ENCODE peak calls at places on chromosomes 6 and 20, in nine cellular contexts. One of them, this sample, is unnamed.

GRCh38 chr20:59159091-59159821 is 4.4 kb upstream of the ZNF831 start:
- DNase-seq in RPMI7951: no peak
- DNase-seq in progenitor cell of endocrine pancreas: no peak
- DNase-seq in G401: no peak
- DNase-seq in CD4-positive, alpha-beta memory T cell: peak
- DNase-seq in CD4-positive, CD25-positive, alpha-beta regulatory T cell: peak
- DNase-seq in T-helper 2 cell: peak
- DNase-seq in left cardiac atrium: no peak
- DNase-seq in stimulated activated CD4-positive, alpha-beta T cell treated with anti-CD3 and anti-CD28 coated beads, Interleukin-15, amount 100 ng/mL, for 24 hours: peak
- DNase-seq in this sample: no peak

GRCh38 chr6:100296810-100297544 is 167.7 kb downstream of the SIM1 start:
- DNase-seq in CD4-positive, CD25-positive, alpha-beta regulatory T cell: no peak
- DNase-seq in T-helper 2 cell: peak
- DNase-seq in G401: no peak
- DNase-seq in left cardiac atrium: no peak
- DNase-seq in CD4-positive, alpha-beta memory T cell: no peak
- DNase-seq in RPMI7951: peak
- DNase-seq in stimulated activated CD4-positive, alpha-beta T cell treated with anti-CD3 and anti-CD28 coated beads, Interleukin-15, amount 100 ng/mL, for 24 hours: no peak
- DNase-seq in progenitor cell of endocrine pancreas: no peak
- DNase-seq in this sample: no peak

GRCh38 chr20:25050501-25051350 is 7.2 kb downstream of the ACSS1 start:
- DNase-seq in CD4-positive, alpha-beta memory T cell: no peak
- DNase-seq in progenitor cell of endocrine pancreas: no peak
- DNase-seq in left cardiac atrium: peak
- DNase-seq in stimulated activated CD4-positive, alpha-beta T cell treated with anti-CD3 and anti-CD28 coated beads, Interleukin-15, amount 100 ng/mL, for 24 hours: no peak
- DNase-seq in T-helper 2 cell: no peak
- DNase-seq in RPMI7951: no peak
- DNase-seq in G401: no peak
- DNase-seq in CD4-positive, CD25-positive, alpha-beta regulatory T cell: no peak
- DNase-seq in this sample: no peak

GRCh38 chr6:29733057-29733456 is 9.8 kb downstream of the HLA-F start:
- DNase-seq in stimulated activated CD4-positive, alpha-beta T cell treated with anti-CD3 and anti-CD28 coated beads, Interleukin-15, amount 100 ng/mL, for 24 hours: no peak
- DNase-seq in CD4-positive, CD25-positive, alpha-beta regulatory T cell: no peak
- DNase-seq in RPMI7951: no peak
- DNase-seq in G401: no peak
- DNase-seq in left cardiac atrium: no peak
- DNase-seq in progenitor cell of endocrine pancreas: no peak
- DNase-seq in CD4-positive, alpha-beta memory T cell: no peak
- DNase-seq in T-helper 2 cell: no peak
- DNase-seq in this sample: no peak

GRCh38 chr6:84284428-84285033 is 57.1 kb upstream of the CEP162 start:
- DNase-seq in CD4-positive, CD25-positive, alpha-beta regulatory T cell: no peak
- DNase-seq in G401: no peak
- DNase-seq in CD4-positive, alpha-beta memory T cell: no peak
- DNase-seq in T-helper 2 cell: no peak
- DNase-seq in stimulated activated CD4-positive, alpha-beta T cell treated with anti-CD3 and anti-CD28 coated beads, Interleukin-15, amount 100 ng/mL, for 24 hours: no peak
- DNase-seq in RPMI7951: peak
- DNase-seq in progenitor cell of endocrine pancreas: no peak
- DNase-seq in left cardiac atrium: no peak
- DNase-seq in this sample: no peak

GRCh38 chr20:44896583-44896982 is 11.1 kb downstream of the YWHAB start:
- DNase-seq in G401: no peak
- DNase-seq in left cardiac atrium: no peak
- DNase-seq in stimulated activated CD4-positive, alpha-beta T cell treated with anti-CD3 and anti-CD28 coated beads, Interleukin-15, amount 100 ng/mL, for 24 hours: no peak
- DNase-seq in T-helper 2 cell: no peak
- DNase-seq in CD4-positive, alpha-beta memory T cell: no peak
- DNase-seq in RPMI7951: no peak
- DNase-seq in CD4-positive, CD25-positive, alpha-beta regulatory T cell: no peak
- DNase-seq in progenitor cell of endocrine pancreas: no peak
- DNase-seq in this sample: peak

GRCh38 chr6:99458319-99458718 is 33.2 kb upstream of the PNISR start:
- DNase-seq in CD4-positive, CD25-positive, alpha-beta regulatory T cell: no peak
- DNase-seq in T-helper 2 cell: peak
- DNase-seq in left cardiac atrium: no peak
- DNase-seq in CD4-positive, alpha-beta memory T cell: no peak
- DNase-seq in stimulated activated CD4-positive, alpha-beta T cell treated with anti-CD3 and anti-CD28 coated beads, Interleukin-15, amount 100 ng/mL, for 24 hours: peak
- DNase-seq in G401: no peak
- DNase-seq in RPMI7951: peak
- DNase-seq in progenitor cell of endocrine pancreas: no peak
- DNase-seq in this sample: no peak

GRCh38 chr20:49252556-49253350 is 25.1 kb downstream of the ZNFX1 start:
- DNase-seq in T-helper 2 cell: no peak
- DNase-seq in left cardiac atrium: no peak
- DNase-seq in G401: no peak
- DNase-seq in RPMI7951: no peak
- DNase-seq in CD4-positive, alpha-beta memory T cell: no peak
- DNase-seq in progenitor cell of endocrine pancreas: no peak
- DNase-seq in CD4-positive, CD25-positive, alpha-beta regulatory T cell: no peak
- DNase-seq in stimulated activated CD4-positive, alpha-beta T cell treated with anti-CD3 and anti-CD28 coated beads, Interleukin-15, amount 100 ng/mL, for 24 hours: no peak
- DNase-seq in this sample: no peak

GRCh38 chr6:75673885-75674284 is 72.2 kb downstream of the SENP6 start:
- DNase-seq in RPMI7951: no peak
- DNase-seq in CD4-positive, CD25-positive, alpha-beta regulatory T cell: no peak
- DNase-seq in CD4-positive, alpha-beta memory T cell: no peak
- DNase-seq in T-helper 2 cell: no peak
- DNase-seq in left cardiac atrium: no peak
- DNase-seq in stimulated activated CD4-positive, alpha-beta T cell treated with anti-CD3 and anti-CD28 coated beads, Interleukin-15, amount 100 ng/mL, for 24 hours: no peak
- DNase-seq in progenitor cell of endocrine pancreas: no peak
- DNase-seq in G401: no peak
- DNase-seq in this sample: no peak

GRCh38 chr20:49594143-49594928 is 26.4 kb upstream of the PTGIS start:
- DNase-seq in CD4-positive, alpha-beta memory T cell: no peak
- DNase-seq in T-helper 2 cell: peak
- DNase-seq in left cardiac atrium: peak
- DNase-seq in stimulated activated CD4-positive, alpha-beta T cell treated with anti-CD3 and anti-CD28 coated beads, Interleukin-15, amount 100 ng/mL, for 24 hours: peak
- DNase-seq in progenitor cell of endocrine pancreas: no peak
- DNase-seq in RPMI7951: peak
- DNase-seq in CD4-positive, CD25-positive, alpha-beta regulatory T cell: no peak
- DNase-seq in G401: no peak
- DNase-seq in this sample: no peak

GRCh38 chr6:136077834-136078576 is 172.1 kb downstream of the MTFR2 start:
- DNase-seq in CD4-positive, alpha-beta memory T cell: no peak
- DNase-seq in G401: no peak
- DNase-seq in CD4-positive, CD25-positive, alpha-beta regulatory T cell: no peak
- DNase-seq in RPMI7951: peak
- DNase-seq in left cardiac atrium: no peak
- DNase-seq in stimulated activated CD4-positive, alpha-beta T cell treated with anti-CD3 and anti-CD28 coated beads, Interleukin-15, amount 100 ng/mL, for 24 hours: no peak
- DNase-seq in progenitor cell of endocrine pancreas: no peak
- DNase-seq in T-helper 2 cell: no peak
- DNase-seq in this sample: no peak

GRCh38 chr20:10508468-10509251 is 73.6 kb downstream of the SLX4IP start:
- DNase-seq in T-helper 2 cell: no peak
- DNase-seq in G401: no peak
- DNase-seq in CD4-positive, CD25-positive, alpha-beta regulatory T cell: no peak
- DNase-seq in progenitor cell of endocrine pancreas: no peak
- DNase-seq in RPMI7951: peak
- DNase-seq in stimulated activated CD4-positive, alpha-beta T cell treated with anti-CD3 and anti-CD28 coated beads, Interleukin-15, amount 100 ng/mL, for 24 hours: no peak
- DNase-seq in CD4-positive, alpha-beta memory T cell: no peak
- DNase-seq in left cardiac atrium: peak
- DNase-seq in this sample: no peak

GRCh38 chr6:36691011-36691410 is 6.6 kb upstream of the RAB44 start:
- DNase-seq in CD4-positive, alpha-beta memory T cell: no peak
- DNase-seq in T-helper 2 cell: no peak
- DNase-seq in left cardiac atrium: no peak
- DNase-seq in stimulated activated CD4-positive, alpha-beta T cell treated with anti-CD3 and anti-CD28 coated beads, Interleukin-15, amount 100 ng/mL, for 24 hours: no peak
- DNase-seq in progenitor cell of endocrine pancreas: no peak
- DNase-seq in RPMI7951: no peak
- DNase-seq in G401: no peak
- DNase-seq in CD4-positive, CD25-positive, alpha-beta regulatory T cell: no peak
- DNase-seq in this sample: no peak

GRCh38 chr20:47286681-47287080 is 69.8 kb downstream of the ZMYND8 start:
- DNase-seq in G401: no peak
- DNase-seq in CD4-positive, alpha-beta memory T cell: no peak
- DNase-seq in left cardiac atrium: no peak
- DNase-seq in T-helper 2 cell: no peak
- DNase-seq in progenitor cell of endocrine pancreas: no peak
- DNase-seq in RPMI7951: no peak
- DNase-seq in stimulated activated CD4-positive, alpha-beta T cell treated with anti-CD3 and anti-CD28 coated beads, Interleukin-15, amount 100 ng/mL, for 24 hours: no peak
- DNase-seq in CD4-positive, CD25-positive, alpha-beta regulatory T cell: no peak
- DNase-seq in this sample: no peak

GRCh38 chr6:36642913-36643817 is 35.3 kb upstream of the CDKN1A start:
- DNase-seq in CD4-positive, CD25-positive, alpha-beta regulatory T cell: no peak
- DNase-seq in G401: peak
- DNase-seq in left cardiac atrium: peak
- DNase-seq in progenitor cell of endocrine pancreas: no peak
- DNase-seq in stimulated activated CD4-positive, alpha-beta T cell treated with anti-CD3 and anti-CD28 coated beads, Interleukin-15, amount 100 ng/mL, for 24 hours: no peak
- DNase-seq in CD4-positive, alpha-beta memory T cell: no peak
- DNase-seq in T-helper 2 cell: no peak
- DNase-seq in RPMI7951: peak
- DNase-seq in this sample: no peak

GRCh38 chr6:139473731-139474130 is 99.3 kb upstream of the CITED2 start:
- DNase-seq in RPMI7951: no peak
- DNase-seq in CD4-positive, alpha-beta memory T cell: no peak
- DNase-seq in T-helper 2 cell: no peak
- DNase-seq in progenitor cell of endocrine pancreas: no peak
- DNase-seq in G401: no peak
- DNase-seq in CD4-positive, CD25-positive, alpha-beta regulatory T cell: no peak
- DNase-seq in stimulated activated CD4-positive, alpha-beta T cell treated with anti-CD3 and anti-CD28 coated beads, Interleukin-15, amount 100 ng/mL, for 24 hours: no peak
- DNase-seq in left cardiac atrium: no peak
- DNase-seq in this sample: no peak

GRCh38 chr20:18705906-18706305 is 107.7 kb upstream of the SCP2D1 start:
- DNase-seq in left cardiac atrium: no peak
- DNase-seq in G401: no peak
- DNase-seq in stimulated activated CD4-positive, alpha-beta T cell treated with anti-CD3 and anti-CD28 coated beads, Interleukin-15, amount 100 ng/mL, for 24 hours: no peak
- DNase-seq in RPMI7951: peak
- DNase-seq in CD4-positive, alpha-beta memory T cell: no peak
- DNase-seq in T-helper 2 cell: no peak
- DNase-seq in progenitor cell of endocrine pancreas: no peak
- DNase-seq in CD4-positive, CD25-positive, alpha-beta regulatory T cell: no peak
- DNase-seq in this sample: no peak

GRCh38 chr20:51529027-51529749 is 13.3 kb downstream of the NFATC2 start:
- DNase-seq in CD4-positive, CD25-positive, alpha-beta regulatory T cell: peak
- DNase-seq in progenitor cell of endocrine pancreas: no peak
- DNase-seq in stimulated activated CD4-positive, alpha-beta T cell treated with anti-CD3 and anti-CD28 coated beads, Interleukin-15, amount 100 ng/mL, for 24 hours: peak
- DNase-seq in T-helper 2 cell: peak
- DNase-seq in left cardiac atrium: no peak
- DNase-seq in G401: no peak
- DNase-seq in CD4-positive, alpha-beta memory T cell: peak
- DNase-seq in RPMI7951: peak
- DNase-seq in this sample: no peak

GRCh38 chr6:154509421-154510143 is 903 bp downstream of the CNKSR3 start:
- DNase-seq in stimulated activated CD4-positive, alpha-beta T cell treated with anti-CD3 and anti-CD28 coated beads, Interleukin-15, amount 100 ng/mL, for 24 hours: peak
- DNase-seq in CD4-positive, alpha-beta memory T cell: no peak
- DNase-seq in CD4-positive, CD25-positive, alpha-beta regulatory T cell: no peak
- DNase-seq in T-helper 2 cell: peak
- DNase-seq in left cardiac atrium: peak
- DNase-seq in G401: no peak
- DNase-seq in progenitor cell of endocrine pancreas: peak
- DNase-seq in RPMI7951: peak
- DNase-seq in this sample: no peak

GRCh38 chr6:22149501-22150490 is 147.0 kb downstream of the PRL start:
- DNase-seq in T-helper 2 cell: no peak
- DNase-seq in stimulated activated CD4-positive, alpha-beta T cell treated with anti-CD3 and anti-CD28 coated beads, Interleukin-15, amount 100 ng/mL, for 24 hours: no peak
- DNase-seq in left cardiac atrium: no peak
- DNase-seq in progenitor cell of endocrine pancreas: no peak
- DNase-seq in CD4-positive, alpha-beta memory T cell: no peak
- DNase-seq in CD4-positive, CD25-positive, alpha-beta regulatory T cell: no peak
- DNase-seq in G401: peak
- DNase-seq in RPMI7951: no peak
- DNase-seq in this sample: peak

GRCh38 chr6:160967351-160967750 is 24.2 kb upstream of the MAP3K4 start:
- DNase-seq in CD4-positive, CD25-positive, alpha-beta regulatory T cell: no peak
- DNase-seq in RPMI7951: no peak
- DNase-seq in G401: no peak
- DNase-seq in stimulated activated CD4-positive, alpha-beta T cell treated with anti-CD3 and anti-CD28 coated beads, Interleukin-15, amount 100 ng/mL, for 24 hours: no peak
- DNase-seq in T-helper 2 cell: no peak
- DNase-seq in CD4-positive, alpha-beta memory T cell: no peak
- DNase-seq in progenitor cell of endocrine pancreas: no peak
- DNase-seq in left cardiac atrium: no peak
- DNase-seq in this sample: no peak

GRCh38 chr20:61765871-61766654 is 299.6 kb downstream of the TAF4 start:
- DNase-seq in RPMI7951: no peak
- DNase-seq in left cardiac atrium: no peak
- DNase-seq in stimulated activated CD4-positive, alpha-beta T cell treated with anti-CD3 and anti-CD28 coated beads, Interleukin-15, amount 100 ng/mL, for 24 hours: no peak
- DNase-seq in progenitor cell of endocrine pancreas: no peak
- DNase-seq in G401: no peak
- DNase-seq in T-helper 2 cell: no peak
- DNase-seq in CD4-positive, CD25-positive, alpha-beta regulatory T cell: no peak
- DNase-seq in CD4-positive, alpha-beta memory T cell: no peak
- DNase-seq in this sample: no peak

GRCh38 chr6:170374571-170375444 is 68.2 kb downstream of the FAM120B start:
- DNase-seq in T-helper 2 cell: no peak
- DNase-seq in left cardiac atrium: no peak
- DNase-seq in stimulated activated CD4-positive, alpha-beta T cell treated with anti-CD3 and anti-CD28 coated beads, Interleukin-15, amount 100 ng/mL, for 24 hours: no peak
- DNase-seq in progenitor cell of endocrine pancreas: no peak
- DNase-seq in RPMI7951: no peak
- DNase-seq in G401: no peak
- DNase-seq in CD4-positive, CD25-positive, alpha-beta regulatory T cell: no peak
- DNase-seq in CD4-positive, alpha-beta memory T cell: no peak
- DNase-seq in this sample: peak

GRCh38 chr6:163209005-163209404 is 205.5 kb upstream of the QKI start:
- DNase-seq in progenitor cell of endocrine pancreas: no peak
- DNase-seq in G401: no peak
- DNase-seq in CD4-positive, CD25-positive, alpha-beta regulatory T cell: no peak
- DNase-seq in T-helper 2 cell: no peak
- DNase-seq in RPMI7951: no peak
- DNase-seq in CD4-positive, alpha-beta memory T cell: no peak
- DNase-seq in left cardiac atrium: no peak
- DNase-seq in stimulated activated CD4-positive, alpha-beta T cell treated with anti-CD3 and anti-CD28 coated beads, Interleukin-15, amount 100 ng/mL, for 24 hours: no peak
- DNase-seq in this sample: peak

GRCh38 chr6:38233161-38233791 is 406.5 kb downstream of the BTBD9 start:
- DNase-seq in RPMI7951: peak
- DNase-seq in G401: no peak
- DNase-seq in progenitor cell of endocrine pancreas: no peak
- DNase-seq in CD4-positive, alpha-beta memory T cell: no peak
- DNase-seq in T-helper 2 cell: no peak
- DNase-seq in stimulated activated CD4-positive, alpha-beta T cell treated with anti-CD3 and anti-CD28 coated beads, Interleukin-15, amount 100 ng/mL, for 24 hours: no peak
- DNase-seq in CD4-positive, CD25-positive, alpha-beta regulatory T cell: no peak
- DNase-seq in left cardiac atrium: no peak
- DNase-seq in this sample: no peak

GRCh38 chr20:22999756-23000155 is 35.4 kb upstream of the SSTR4 start:
- DNase-seq in G401: no peak
- DNase-seq in CD4-positive, alpha-beta memory T cell: no peak
- DNase-seq in T-helper 2 cell: no peak
- DNase-seq in progenitor cell of endocrine pancreas: no peak
- DNase-seq in left cardiac atrium: no peak
- DNase-seq in stimulated activated CD4-positive, alpha-beta T cell treated with anti-CD3 and anti-CD28 coated beads, Interleukin-15, amount 100 ng/mL, for 24 hours: no peak
- DNase-seq in RPMI7951: peak
- DNase-seq in CD4-positive, CD25-positive, alpha-beta regulatory T cell: no peak
- DNase-seq in this sample: no peak

GRCh38 chr20:32875673-32876072 is 16.9 kb downstream of the EFCAB8 start:
- DNase-seq in RPMI7951: no peak
- DNase-seq in left cardiac atrium: no peak
- DNase-seq in progenitor cell of endocrine pancreas: no peak
- DNase-seq in G401: no peak
- DNase-seq in T-helper 2 cell: no peak
- DNase-seq in CD4-positive, CD25-positive, alpha-beta regulatory T cell: no peak
- DNase-seq in CD4-positive, alpha-beta memory T cell: no peak
- DNase-seq in stimulated activated CD4-positive, alpha-beta T cell treated with anti-CD3 and anti-CD28 coated beads, Interleukin-15, amount 100 ng/mL, for 24 hours: no peak
- DNase-seq in this sample: no peak

GRCh38 chr20:44134897-44135810 is 51.8 kb downstream of the JPH2 start:
- DNase-seq in CD4-positive, alpha-beta memory T cell: no peak
- DNase-seq in progenitor cell of endocrine pancreas: no peak
- DNase-seq in G401: no peak
- DNase-seq in left cardiac atrium: no peak
- DNase-seq in CD4-positive, CD25-positive, alpha-beta regulatory T cell: peak
- DNase-seq in RPMI7951: peak
- DNase-seq in stimulated activated CD4-positive, alpha-beta T cell treated with anti-CD3 and anti-CD28 coated beads, Interleukin-15, amount 100 ng/mL, for 24 hours: peak
- DNase-seq in T-helper 2 cell: peak
- DNase-seq in this sample: no peak

GRCh38 chr6:168159503-168159902 is 80.5 kb upstream of the FRMD1 start:
- DNase-seq in RPMI7951: no peak
- DNase-seq in progenitor cell of endocrine pancreas: no peak
- DNase-seq in stimulated activated CD4-positive, alpha-beta T cell treated with anti-CD3 and anti-CD28 coated beads, Interleukin-15, amount 100 ng/mL, for 24 hours: no peak
- DNase-seq in left cardiac atrium: no peak
- DNase-seq in CD4-positive, alpha-beta memory T cell: no peak
- DNase-seq in CD4-positive, CD25-positive, alpha-beta regulatory T cell: no peak
- DNase-seq in G401: no peak
- DNase-seq in T-helper 2 cell: no peak
- DNase-seq in this sample: no peak

This sample was measured in pons.